ENCODE peak calls at places on chromosomes 16 and 17, in six cellular contexts. O is MM.1S, Q is iPS DF 6.9, J is A549, L is right cardiac atrium, T is esophagus squamous epithelium. B is an unnamed sample. For H3K4me1, the result is how much of the 10 kb centered on the place peaks cover.

GRCh38 chr17:37342589-37342988 is 33.2 kb upstream of the C17orf78 start:
- DNase-seq in O (no peak), Q (no peak), J (no peak), L (no peak), T (no peak), B (no peak)

GRCh38 chr17:82391496-82392066 is 20.0 kb downstream of the UTS2R start:
- DNase-seq in O (no peak), Q (no peak), J (no peak), L (no peak), T (no peak), B (no peak)

GRCh38 chr17:62755139-62755851 is 52.8 kb downstream of the MARCHF10 start:
- DNase-seq in O (no peak), Q (no peak), J (peak), L (peak), T (no peak), B (no peak)

GRCh38 chr17:7221281-7222092 is 1.7 kb downstream of the ACADVL start:
- DNase-seq in O (no peak), Q (no peak), J (no peak), L (no peak), T (no peak), B (no peak)

GRCh38 chr17:58121925-58122324 is 26.3 kb upstream of the OR4D1 start:
- DNase-seq in O (peak), Q (no peak), J (peak), L (no peak), T (no peak), B (no peak)

GRCh38 chr16:88459366-88460055 is 6.4 kb downstream of the ZFPM1 start:
- DNase-seq in O (no peak), Q (no peak), J (no peak), L (no peak), T (no peak), B (no peak)

GRCh38 chr16:22868859-22869258 is 54.9 kb downstream of the HS3ST2 start:
- DNase-seq in O (no peak), Q (no peak), J (no peak), L (no peak), T (no peak), B (no peak)

GRCh38 chr17:76121932-76122383 is 18.4 kb upstream of the EXOC7 start:
- DNase-seq in O (no peak), Q (no peak), J (no peak), L (peak), T (no peak), B (no peak)

GRCh38 chr17:29124931-29125270 is 55.3 kb downstream of the MYO18A start:
- DNase-seq in O (no peak), Q (no peak), J (no peak), L (peak), T (no peak), B (no peak)

GRCh38 chr17:56887552-56888467 is 26.0 kb downstream of the TRIM25 start:
- DNase-seq in O (no peak), Q (no peak), J (no peak), L (no peak), T (no peak), B (no peak)

GRCh38 chr17:35086931-35087573 is 23.5 kb upstream of the RFFL start:
- DNase-seq in O (no peak), Q (no peak), J (peak), L (no peak), T (no peak), B (no peak)

GRCh38 chr16:58236231-58236690 is 38.4 kb upstream of the CSNK2A2 start:
- DNase-seq in O (peak), Q (peak), J (peak), L (peak), T (no peak), B (peak)

GRCh38 chr17:4944163-4944553 is 4.1 kb downstream of the RNF167 start:
- DNase-seq in O (no peak), Q (no peak), J (no peak), L (peak), T (no peak), B (peak)

GRCh38 chr16:4081577-4082021 is 34.6 kb downstream of the ADCY9 start:
- DNase-seq in O (no peak), Q (no peak), J (no peak), L (no peak), T (no peak), B (no peak)

GRCh38 chr16:57260294-57260929 is 15.4 kb downstream of the ARL2BP start:
- DNase-seq in O (no peak), Q (no peak), J (no peak), L (no peak), T (no peak), B (no peak)

GRCh38 chr16:87410958-87411357 is 18.8 kb downstream of the MAP1LC3B start:
- DNase-seq in O (no peak), Q (no peak), J (no peak), L (no peak), T (no peak), B (no peak)

GRCh38 chr16:12661656-12662172 is 142.0 kb downstream of the CPPED1 start:
- DNase-seq in O (peak), Q (peak), J (peak), L (no peak), T (no peak), B (no peak)

GRCh38 chr17:63634163-63634562 is 11.9 kb downstream of the MAP3K3 start:
- DNase-seq in O (no peak), Q (no peak), J (no peak), L (no peak), T (no peak), B (no peak)

GRCh38 chr16:50537533-50538290 is 10.5 kb upstream of the NKD1 start:
- DNase-seq in O (no peak), Q (no peak), J (no peak), L (no peak), T (no peak), B (no peak)

GRCh38 chr17:3886776-3887175 is 6.1 kb downstream of the CAMKK1 start:
- DNase-seq in O (no peak), Q (no peak), J (no peak), L (peak), T (no peak), B (no peak)

GRCh38 chr17:64384253-64385186 is 6.1 kb downstream of the PECAM1 start:
- DNase-seq in O (no peak), Q (no peak), J (peak), L (no peak), T (no peak), B (peak)

DNA sequence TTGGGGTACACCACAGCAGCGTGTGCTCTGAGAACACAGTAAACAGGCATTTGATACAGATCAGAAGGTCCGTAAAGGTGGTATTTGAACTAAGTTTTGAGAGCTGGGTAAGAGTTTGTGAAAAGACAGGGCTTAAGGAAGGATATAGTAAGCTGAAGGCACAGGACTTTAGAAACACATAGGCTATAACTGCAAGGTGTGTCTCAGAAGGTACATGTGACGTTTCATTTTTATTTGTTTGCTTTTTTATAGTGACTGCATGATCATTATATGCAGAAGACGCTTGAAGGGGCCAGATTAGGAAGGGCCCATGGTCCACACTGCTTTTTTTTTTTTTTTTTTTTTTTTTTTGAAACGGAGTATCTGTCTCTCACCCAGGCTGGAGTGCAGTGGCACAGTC is 644.6 kb downstream of the WWOX start:
- DNase-seq in O (no peak), Q (no peak), J (no peak), L (no peak), T (no peak), B (no peak)
- H3K27ac ChIP-seq in O (peak), Q (no peak), J (no peak), L (no peak), T (no peak), B (no peak)

GRCh38 chr17:9571201-9571600 is 4.4 kb downstream of the STX8 start:
- DNase-seq in O (no peak), Q (no peak), J (no peak), L (no peak), T (no peak), B (no peak)

GRCh38 chr17:9577402-9577709 is 914 bp downstream of the CFAP52 start:
- DNase-seq in O (no peak), Q (no peak), J (no peak), L (no peak), T (no peak), B (no peak)

GRCh38 chr17:9575381-9576072 is at the start of gene STX8:
- DNase-seq in O (peak), Q (peak), J (peak), L (peak), T (peak), B (peak)

GRCh38 chr17:9576521-9577401 is at the start of gene CFAP52:
- DNase-seq in O (peak), Q (peak), J (peak), L (peak), T (no peak), B (peak)
- H3K4me1 ChIP-seq in O (under half), Q (under half), J (under half), L (under half), T (under half), B (under half)

GRCh38 chr17:42891539-42892152 is 9.0 kb upstream of the G6PC1 start:
- DNase-seq in O (no peak), Q (no peak), J (no peak), L (peak), T (no peak), B (no peak)
- H3K4me3 ChIP-seq in O (no peak), Q (no peak), J (no peak), L (no peak), T (no peak), B (no peak)

GRCh38 chr16:28193530-28194423 is 18.0 kb downstream of the XPO6 start:
- DNase-seq in O (no peak), Q (no peak), J (peak), L (no peak), T (no peak), B (peak)

GRCh38 chr16:28192811-28193529 is 18.8 kb downstream of the XPO6 start:
- DNase-seq in O (no peak), Q (no peak), J (no peak), L (no peak), T (no peak), B (peak)

GRCh38 chr16:28191364-28191985 is 20.3 kb downstream of the XPO6 start:
- DNase-seq in O (no peak), Q (no peak), J (no peak), L (no peak), T (no peak), B (no peak)

GRCh38 chr16:28196331-28196987 is 15.3 kb downstream of the XPO6 start:
- DNase-seq in O (no peak), Q (no peak), J (no peak), L (no peak), T (no peak), B (no peak)

GRCh38 chr16:28195859-28196258 is 15.9 kb downstream of the XPO6 start:
- DNase-seq in O (no peak), Q (no peak), J (no peak), L (no peak), T (no peak), B (no peak)
- H3K27ac ChIP-seq in O (no peak), Q (no peak), J (no peak), L (no peak), T (no peak), B (no peak)

GRCh38 chr16:7380907-7381306 is 48.3 kb downstream of the RBFOX1 start:
- DNase-seq in O (no peak), Q (no peak), J (no peak), L (no peak), T (no peak), B (no peak)
- H3K4me1 ChIP-seq in O (under half), Q (under half), J (under half), L (under half), T (under half), B (under half)

GRCh38 chr17:39982069-39982371 is 1.4 kb downstream of the PSMD3 start:
- DNase-seq in O (no peak), Q (no peak), J (no peak), L (no peak), T (no peak), B (no peak)

GRCh38 chr17:39980402-39981206 is at the start of gene PSMD3:
- DNase-seq in O (peak), Q (peak), J (peak), L (peak), T (peak), B (peak)

GRCh38 chr17:39981207-39982068 is 831 bp downstream of the PSMD3 start:
- DNase-seq in O (no peak), Q (no peak), J (no peak), L (no peak), T (no peak), B (no peak)

GRCh38 chr17:39979021-39979660 is 1.5 kb upstream of the PSMD3 start:
- DNase-seq in O (no peak), Q (no peak), J (peak), L (no peak), T (no peak), B (no peak)

GRCh38 chr17:39979865-39980401 is 674 bp upstream of the PSMD3 start:
- DNase-seq in O (peak), Q (no peak), J (peak), L (peak), T (no peak), B (peak)
- H3K4me3 ChIP-seq in O (peak), Q (peak), J (peak), L (peak), T (peak), B (peak)

GRCh38 chr16:85333337-85333736 is 221.1 kb upstream of the CIBAR2 start:
- DNase-seq in O (no peak), Q (no peak), J (no peak), L (peak), T (no peak), B (no peak)

GRCh38 chr16:85334718-85335583 is 222.7 kb upstream of the CIBAR2 start:
- DNase-seq in O (no peak), Q (no peak), J (no peak), L (peak), T (no peak), B (no peak)

GRCh38 chr16:85333744-85334640 is 221.7 kb upstream of the CIBAR2 start:
- DNase-seq in O (no peak), Q (no peak), J (no peak), L (peak), T (no peak), B (no peak)

GRCh38 chr16:85337910-85338637 is 225.8 kb upstream of the CIBAR2 start:
- DNase-seq in O (no peak), Q (no peak), J (no peak), L (peak), T (no peak), B (no peak)

GRCh38 chr16:85335584-85336492 is 223.6 kb upstream of the CIBAR2 start:
- DNase-seq in O (no peak), Q (no peak), J (peak), L (peak), T (no peak), B (no peak)
- H3K27ac ChIP-seq in O (no peak), Q (no peak), J (no peak), L (no peak), T (no peak), B (peak)

GRCh38 chr16:9534759-9535158 is 443.3 kb downstream of the HAPSTR1 start:
- DNase-seq in O (no peak), Q (no peak), J (no peak), L (no peak), T (no peak), B (no peak)

GRCh38 chr16:9539346-9539745 is 447.9 kb downstream of the HAPSTR1 start:
- DNase-seq in O (no peak), Q (no peak), J (no peak), L (no peak), T (no peak), B (no peak)

GRCh38 chr16:9533042-9533441 is 441.6 kb downstream of the HAPSTR1 start:
- DNase-seq in O (no peak), Q (no peak), J (no peak), L (no peak), T (no peak), B (no peak)

GRCh38 chr16:9541723-9542122 is 450.3 kb downstream of the HAPSTR1 start:
- DNase-seq in O (no peak), Q (no peak), J (no peak), L (no peak), T (no peak), B (no peak)

DNA sequence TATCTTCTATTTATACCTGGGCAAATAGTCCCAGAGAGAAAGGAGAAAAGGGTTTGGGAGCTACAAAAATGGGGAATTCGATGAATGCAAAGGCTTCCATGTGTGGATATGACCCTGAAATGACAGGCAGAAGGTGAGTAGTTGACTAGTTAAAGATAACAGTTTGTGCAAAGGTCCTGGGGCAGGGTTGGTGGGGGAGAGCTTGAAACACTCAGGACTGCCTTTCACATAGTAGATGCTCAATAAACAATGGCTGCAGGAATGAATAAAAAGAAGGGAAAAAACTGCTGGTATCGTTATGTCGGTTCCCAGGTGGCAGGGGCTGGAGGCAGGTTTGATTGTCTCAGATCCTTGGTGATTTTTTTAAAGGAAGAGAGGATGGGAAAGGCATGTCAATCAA is 445.5 kb downstream of the HAPSTR1 start:
- DNase-seq in O (no peak), Q (no peak), J (no peak), L (no peak), T (no peak), B (no peak)
- H3K4me1 ChIP-seq in O (under half), Q (under half), J (under half), L (under half), T (under half), B (under half)

GRCh38 chr16:30474062-30474452 is 1.5 kb downstream of the ITGAL start:
- DNase-seq in O (no peak), Q (no peak), J (no peak), L (no peak), T (no peak), B (no peak)
- H3K4me3 ChIP-seq in O (peak), Q (no peak), J (no peak), L (no peak), T (peak), B (peak)